ENCODE peak calls at places on chromosomes 13 and 19, in seven cellular contexts. N is colonic mucosa, F is transverse colon, P is uterus, C is pancreas, T is lung, K is tibial nerve. U is an unnamed sample. For H3K9me3, the result is how much of the 10 kb centered on the place peaks cover.

GRCh38 chr13:51523082-51523518 is 61.2 kb upstream of the WDFY2 start:
- DNase-seq in N (no peak), T (peak), P (peak), C (peak), F (peak), K (no peak), U (no peak)

GRCh38 chr13:51806571-51806970 is 2.6 kb upstream of the DHRS12 start:
- DNase-seq in F (no peak), T (no peak), N (no peak), C (peak), K (no peak), P (no peak), U (no peak)

GRCh38 chr19:17873661-17874422 is 2.1 kb downstream of the SLC5A5 start:
- DNase-seq in P (no peak), N (peak), T (no peak), F (peak), C (no peak), K (no peak), U (peak)

GRCh38 chr19:14175351-14175792 is 30.6 kb downstream of the ADGRL1 start:
- DNase-seq in N (no peak), T (no peak), C (no peak), K (no peak), F (no peak), P (no peak), U (no peak)

GRCh38 chr13:20492641-20493040 is 33.0 kb downstream of the CRYL1 start:
- DNase-seq in K (no peak), F (peak), N (peak), T (no peak), C (no peak), P (no peak), U (no peak)

GRCh38 chr19:2627319-2627829 is 75.1 kb downstream of the GNG7 start:
- DNase-seq in T (peak), F (peak), N (no peak), C (peak), K (peak), P (peak), U (no peak)

GRCh38 chr13:39840201-39840600 is 184.7 kb downstream of the COG6 start:
- DNase-seq in P (no peak), N (no peak), F (no peak), C (no peak), T (no peak), K (peak), U (no peak)

GRCh38 chr13:82294226-82294625 is 1588.0 kb downstream of the SLITRK1 start:
- DNase-seq in C (no peak), F (no peak), T (no peak), K (no peak), N (no peak), P (no peak), U (no peak)

GRCh38 chr19:48967346-48968178 is 2.5 kb downstream of the FTL start:
- DNase-seq in F (peak), P (no peak), K (no peak), C (peak), N (no peak), T (peak), U (no peak)

GRCh38 chr13:51607165-51607564 is 22.9 kb downstream of the WDFY2 start:
- DNase-seq in T (peak), C (no peak), P (no peak), F (no peak), N (no peak), K (no peak), U (no peak)

GRCh38 chr13:75656590-75656989 is 20.5 kb downstream of the LMO7 start:
- DNase-seq in P (no peak), F (no peak), T (no peak), K (no peak), C (no peak), N (no peak), U (no peak)

GRCh38 chr13:104984296-104984818 is 1551.1 kb downstream of the EFNB2 start:
- DNase-seq in N (no peak), F (no peak), K (peak), T (no peak), P (no peak), C (no peak), U (peak)

GRCh38 chr19:53908106-53908932 is 759 bp upstream of the CACNG7 start:
- DNase-seq in T (no peak), K (no peak), N (peak), P (no peak), C (no peak), F (no peak), U (peak)

GRCh38 chr19:55418185-55418584 is 10.6 kb upstream of the UBE2S start:
- DNase-seq in C (peak), P (no peak), K (no peak), N (peak), F (peak), T (peak), U (peak)

GRCh38 chr13:93249259-93249917 is 22.8 kb downstream of the GPC6 start:
- DNase-seq in F (no peak), N (no peak), C (no peak), K (no peak), T (no peak), P (no peak), U (no peak)

GRCh38 chr19:16702123-16702522 is 17.5 kb upstream of the NWD1 start:
- DNase-seq in K (peak), F (no peak), C (no peak), N (no peak), P (no peak), T (peak), U (no peak)

GRCh38 chr19:47357788-47358680 is 8.9 kb downstream of the DHX34 start:
- DNase-seq in T (no peak), F (no peak), K (no peak), P (no peak), N (no peak), C (no peak), U (no peak)

GRCh38 chr19:16457954-16458331 is 13.8 kb downstream of the EPS15L1 start:
- DNase-seq in F (no peak), K (no peak), T (no peak), N (no peak), C (no peak), P (no peak), U (no peak)

GRCh38 chr13:45833663-45834062 is 17.9 kb downstream of the SIAH3 start:
- DNase-seq in N (no peak), F (no peak), T (no peak), C (peak), K (no peak), P (no peak), U (no peak)

GRCh38 chr19:4390862-4391693 is 9.3 kb downstream of the SH3GL1 start:
- DNase-seq in K (no peak), F (no peak), N (no peak), P (no peak), T (no peak), C (no peak), U (no peak)

GRCh38 chr13:77692746-77693448 is 4.6 kb upstream of the SLAIN1 start:
- DNase-seq in P (no peak), T (no peak), N (no peak), C (no peak), F (no peak), K (no peak), U (no peak)

GRCh38 chr19:29271341-29271740 is 58.4 kb upstream of the UQCRFS1 start:
- DNase-seq in T (no peak), F (no peak), K (no peak), P (no peak), C (no peak), N (no peak), U (no peak)

GRCh38 chr13:27203854-27204253 is 32.2 kb upstream of the USP12 start:
- DNase-seq in P (no peak), C (no peak), T (no peak), K (no peak), N (no peak), F (no peak), U (no peak)

GRCh38 chr13:113917096-113917495 is 53.2 kb upstream of the GAS6 start:
- DNase-seq in K (no peak), P (no peak), C (peak), T (peak), N (peak), F (no peak), U (no peak)
- H3K27ac ChIP-seq in K (no peak), P (no peak), C (no peak), T (no peak), N (no peak), F (no peak), U (no peak)

GRCh38 chr19:58166268-58166667 is 15.7 kb upstream of the ZNF329 start:
- DNase-seq in T (no peak), P (no peak), C (no peak), F (no peak), K (no peak), N (no peak), U (no peak)
- H3K9me3 ChIP-seq in T (half or more), P (under half), C (under half), F (half or more), K (half or more), N (under half), U (half or more)

GRCh38 chr13:110713642-110713952 is at the start of gene ING1:
- DNase-seq in T (no peak), K (no peak), P (no peak), F (no peak), N (no peak), C (no peak), U (no peak)

GRCh38 chr13:110712849-110713641 is 455 bp upstream of the ING1 start:
- DNase-seq in F (peak), P (peak), N (peak), T (peak), K (peak), C (peak), U (peak)

GRCh38 chr13:110714798-110715394 is 1.4 kb downstream of the ING1 start:
- DNase-seq in F (peak), P (peak), T (peak), K (peak), C (peak), N (peak), U (no peak)

GRCh38 chr13:110715395-110716234 is 2.1 kb downstream of the ING1 start:
- DNase-seq in P (peak), K (peak), N (peak), F (peak), T (peak), C (peak), U (peak)

DNA sequence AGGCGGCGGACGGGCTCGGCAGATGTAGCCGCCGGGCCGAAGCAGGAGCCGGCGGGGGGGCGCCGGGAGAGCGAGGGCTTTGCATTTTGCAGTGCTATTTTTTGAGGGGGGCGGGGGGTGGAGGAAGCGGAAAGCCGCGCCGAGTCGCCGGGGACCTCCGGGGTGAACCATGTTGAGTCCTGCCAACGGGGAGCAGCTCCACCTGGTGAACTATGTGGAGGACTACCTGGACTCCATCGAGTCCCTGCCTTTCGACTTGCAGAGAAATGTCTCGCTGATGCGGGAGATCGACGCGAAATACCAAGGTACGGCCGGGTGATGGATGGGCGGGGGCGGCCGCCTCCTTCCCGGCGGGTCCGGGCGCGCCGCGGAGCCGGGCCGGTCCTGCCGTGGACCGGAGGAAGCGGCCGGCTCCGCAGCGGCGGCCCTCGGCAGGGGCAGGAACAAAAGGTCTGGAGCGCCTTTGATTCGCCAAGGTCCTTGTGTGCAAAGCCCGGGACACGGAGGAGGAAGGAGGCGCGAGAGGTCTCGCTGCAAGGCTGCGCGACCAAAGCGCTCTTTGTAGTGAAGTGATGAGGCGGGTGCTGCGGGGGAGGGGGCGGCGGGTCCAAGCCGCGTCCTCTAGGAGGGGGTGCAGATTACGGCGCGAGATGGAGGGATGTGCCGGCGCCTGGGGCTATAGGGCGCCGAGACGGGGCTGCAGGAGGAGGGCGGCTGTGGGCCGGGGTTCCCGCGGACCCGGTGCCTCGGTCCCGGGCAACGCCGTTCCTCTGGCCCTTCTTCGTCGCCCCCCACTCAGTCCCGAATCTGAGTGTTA is 689 bp downstream of the ING1 start:
- DNase-seq in F (peak), P (peak), N (peak), K (peak), T (peak), C (peak), U (peak)
- TF ChIP-seq CTCF in F (no peak), P (no peak), N (no peak), K (no peak), T (no peak), C (no peak), U (peak)

GRCh38 chr13:102900193-102900608 is 54.4 kb downstream of the ERCC5 start:
- DNase-seq in N (no peak), T (no peak), F (no peak), P (no peak), K (no peak), C (no peak), U (no peak)
- H3K27ac ChIP-seq in N (peak), T (no peak), F (peak), P (no peak), K (no peak), C (no peak), U (no peak)

GRCh38 chr19:37007587-37008220 is 70.5 kb upstream of the ZNF420 start:
- DNase-seq in P (no peak), N (peak), C (peak), K (no peak), F (peak), T (peak), U (peak)
- H3K9me3 ChIP-seq in P (under half), N (under half), C (under half), K (half or more), F (under half), T (half or more), U (half or more)

GRCh38 chr13:32857077-32857476 is 159.1 kb upstream of the KL start:
- DNase-seq in N (no peak), F (no peak), P (no peak), C (no peak), T (no peak), K (no peak), U (no peak)

GRCh38 chr13:32859893-32860292 is 156.3 kb upstream of the KL start:
- DNase-seq in N (no peak), K (no peak), F (no peak), C (no peak), T (no peak), P (peak), U (no peak)

GRCh38 chr13:32857689-32858088 is 158.5 kb upstream of the KL start:
- DNase-seq in C (no peak), P (no peak), F (no peak), N (no peak), K (no peak), T (no peak), U (no peak)

GRCh38 chr13:32863596-32863995 is 152.6 kb upstream of the KL start:
- DNase-seq in C (no peak), N (no peak), K (no peak), F (no peak), T (no peak), P (no peak), U (no peak)

DNA sequence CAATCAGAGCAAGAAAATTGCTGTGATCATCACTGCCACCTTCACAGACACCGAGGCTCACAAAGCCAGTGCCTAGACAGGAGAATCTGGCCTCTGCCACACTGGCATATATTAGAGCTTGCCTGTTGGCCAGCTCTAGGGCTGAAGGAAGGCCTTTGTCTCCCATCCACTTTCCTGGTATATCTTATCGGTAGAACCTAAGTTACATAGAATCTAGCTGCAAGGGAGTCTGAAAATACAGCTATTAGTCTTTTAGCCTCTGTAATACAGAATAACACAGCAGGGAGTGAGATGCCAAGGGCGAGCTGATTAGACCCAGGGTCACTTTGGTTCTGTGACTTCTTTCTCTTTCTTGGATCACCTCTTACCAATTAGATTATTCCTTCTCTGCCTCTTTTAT is 154.9 kb upstream of the KL start:
- DNase-seq in N (no peak), P (no peak), T (no peak), C (no peak), K (no peak), F (no peak), U (no peak)
- TF ChIP-seq CTCF in N (no peak), P (no peak), T (no peak), C (no peak), K (no peak), F (no peak), U (no peak)

GRCh38 chr13:43328907-43329306 is 305.5 kb downstream of the DNAJC15 start:
- DNase-seq in K (no peak), C (no peak), P (no peak), F (no peak), T (no peak), N (no peak), U (no peak)

GRCh38 chr13:43333176-43333575 is 309.8 kb downstream of the DNAJC15 start:
- DNase-seq in P (no peak), F (no peak), C (no peak), K (no peak), N (no peak), T (no peak), U (no peak)

GRCh38 chr13:43329702-43330101 is 306.3 kb downstream of the DNAJC15 start:
- DNase-seq in P (no peak), N (no peak), C (no peak), T (no peak), F (no peak), K (no peak), U (no peak)

GRCh38 chr13:43335669-43336068 is 312.3 kb downstream of the DNAJC15 start:
- DNase-seq in K (no peak), P (no peak), T (no peak), N (no peak), F (no peak), C (no peak), U (no peak)

DNA sequence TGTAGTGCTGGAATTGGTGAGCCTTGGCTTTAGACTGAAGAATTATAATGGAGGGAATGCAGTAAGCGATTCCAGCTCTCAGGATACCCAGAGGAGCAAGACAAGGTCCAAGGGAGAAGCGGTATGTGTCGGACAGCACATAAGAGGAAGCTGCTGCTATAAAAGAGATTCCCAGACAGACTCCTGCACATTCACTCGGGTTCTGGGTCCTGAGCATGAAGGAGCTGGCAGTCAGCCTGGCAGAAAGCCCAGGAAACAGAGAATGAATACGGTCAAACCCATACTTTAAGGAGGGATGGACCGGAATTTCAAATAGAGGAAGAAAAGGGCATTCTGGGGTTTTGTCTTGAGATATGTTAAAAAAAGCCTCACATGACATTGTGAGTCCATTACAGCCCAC is 308.3 kb downstream of the DNAJC15 start:
- DNase-seq in C (no peak), K (no peak), N (no peak), P (no peak), F (no peak), T (no peak), U (no peak)
- H3K27ac ChIP-seq in C (no peak), K (no peak), N (no peak), P (no peak), F (no peak), T (no peak), U (no peak)

DNA sequence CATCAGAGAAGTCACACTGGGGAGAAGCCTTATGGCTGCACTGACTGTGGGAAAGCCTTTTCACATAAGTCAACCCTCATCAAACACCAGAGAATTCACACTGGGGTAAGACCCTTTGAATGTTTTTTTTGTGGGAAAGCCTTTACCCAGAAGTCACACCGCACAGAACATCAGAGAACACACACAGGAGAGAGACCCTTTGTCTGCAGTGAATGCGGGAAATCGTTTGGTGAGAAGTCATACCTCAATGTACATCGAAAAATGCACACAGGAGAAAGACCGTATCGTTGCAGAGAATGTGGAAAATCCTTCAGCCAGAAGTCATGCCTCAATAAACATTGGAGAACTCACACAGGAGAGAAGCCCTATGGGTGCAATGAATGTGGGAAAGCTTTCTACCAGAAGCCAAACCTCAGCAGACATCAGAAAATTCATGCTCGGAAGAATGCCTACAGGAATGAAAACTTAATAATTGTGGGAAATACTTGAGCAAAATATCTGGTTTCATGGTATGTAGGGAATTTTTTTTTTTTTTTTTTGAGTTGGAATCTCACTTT is 30.7 kb downstream of the ZNF793 start:
- DNase-seq in N (no peak), C (no peak), F (no peak), K (no peak), T (no peak), P (no peak), U (no peak)
- H3K9me3 ChIP-seq in N (under half), C (under half), F (half or more), K (half or more), T (under half), P (half or more), U (half or more)

U was measured in CD4-positive, alpha-beta T cell.